ENCODE peak calls at places on chromosomes 12 and 14, in four cellular contexts. A is tibial artery, D is hepatocyte, B is brain microvascular endothelial cell. V is an unnamed sample.

GRCh38 chr14:66036598-66036997 is 449.6 kb upstream of the CCDC196 start:
- DNase-seq in A (no peak), D (no peak), B (no peak), V (no peak)

GRCh38 chr12:54660320-54660962 is 12.3 kb upstream of the DCD start:
- DNase-seq in A (no peak), D (no peak), B (no peak), V (no peak)

GRCh38 chr14:37591311-37591940 is 3.6 kb downstream of the FOXA1 start:
- DNase-seq in A (no peak), D (peak), B (no peak), V (no peak)

GRCh38 chr12:28622416-28622815 is 432.2 kb downstream of the CCDC91 start:
- DNase-seq in A (no peak), D (no peak), B (peak), V (no peak)

GRCh38 chr14:44895716-44896115 is 66.0 kb downstream of the KLHL28 start:
- DNase-seq in A (no peak), D (peak), B (peak), V (no peak)

GRCh38 chr14:68349900-68350323 is 443.0 kb downstream of the ZFP36L1 start:
- DNase-seq in A (no peak), D (peak), B (peak), V (peak)

GRCh38 chr14:99747167-99747566 is 46.0 kb upstream of the EML1 start:
- DNase-seq in A (no peak), D (no peak), B (no peak), V (no peak)

GRCh38 chr14:85317491-85318021 is 212.4 kb upstream of the FLRT2 start:
- DNase-seq in A (no peak), D (no peak), B (no peak), V (no peak)

GRCh38 chr12:116121453-116121871 is 156.0 kb downstream of the MED13L start:
- DNase-seq in A (no peak), D (no peak), B (no peak), V (no peak)

GRCh38 chr12:67517181-67517887 is 131.2 kb upstream of the DYRK2 start:
- DNase-seq in A (peak), D (no peak), B (no peak), V (no peak)

GRCh38 chr14:99352688-99353280 is 80.8 kb upstream of the BCL11B start:
- DNase-seq in A (no peak), D (no peak), B (no peak), V (no peak)

GRCh38 chr12:113333877-113334785 is 778 bp downstream of the SLC8B1 start:
- DNase-seq in A (no peak), D (no peak), B (no peak), V (no peak)

GRCh38 chr14:53148612-53149202 is 4.4 kb downstream of the DDHD1 start:
- DNase-seq in A (no peak), D (no peak), B (no peak), V (no peak)

GRCh38 chr12:28051516-28052456 is 79.3 kb upstream of the PTHLH start:
- DNase-seq in A (no peak), D (no peak), B (peak), V (no peak)

GRCh38 chr12:100591979-100592378 is 18.5 kb downstream of the GAS2L3 start:
- DNase-seq in A (no peak), D (no peak), B (no peak), V (no peak)

GRCh38 chr12:85923767-85924331 is 49.8 kb downstream of the NTS start:
- DNase-seq in A (no peak), D (peak), B (no peak), V (no peak)

GRCh38 chr14:93917141-93917540 is 10.0 kb upstream of the FAM181A start:
- DNase-seq in A (no peak), D (no peak), B (no peak), V (no peak)

GRCh38 chr14:93925374-93925895 is 1.7 kb upstream of the FAM181A start:
- DNase-seq in A (no peak), D (no peak), B (no peak), V (no peak)

GRCh38 chr14:93923586-93923985 is 3.6 kb upstream of the FAM181A start:
- DNase-seq in A (no peak), D (no peak), B (no peak), V (no peak)

GRCh38 chr14:93924592-93925355 is 2.4 kb upstream of the FAM181A start:
- DNase-seq in A (no peak), D (no peak), B (no peak), V (no peak)

DNA sequence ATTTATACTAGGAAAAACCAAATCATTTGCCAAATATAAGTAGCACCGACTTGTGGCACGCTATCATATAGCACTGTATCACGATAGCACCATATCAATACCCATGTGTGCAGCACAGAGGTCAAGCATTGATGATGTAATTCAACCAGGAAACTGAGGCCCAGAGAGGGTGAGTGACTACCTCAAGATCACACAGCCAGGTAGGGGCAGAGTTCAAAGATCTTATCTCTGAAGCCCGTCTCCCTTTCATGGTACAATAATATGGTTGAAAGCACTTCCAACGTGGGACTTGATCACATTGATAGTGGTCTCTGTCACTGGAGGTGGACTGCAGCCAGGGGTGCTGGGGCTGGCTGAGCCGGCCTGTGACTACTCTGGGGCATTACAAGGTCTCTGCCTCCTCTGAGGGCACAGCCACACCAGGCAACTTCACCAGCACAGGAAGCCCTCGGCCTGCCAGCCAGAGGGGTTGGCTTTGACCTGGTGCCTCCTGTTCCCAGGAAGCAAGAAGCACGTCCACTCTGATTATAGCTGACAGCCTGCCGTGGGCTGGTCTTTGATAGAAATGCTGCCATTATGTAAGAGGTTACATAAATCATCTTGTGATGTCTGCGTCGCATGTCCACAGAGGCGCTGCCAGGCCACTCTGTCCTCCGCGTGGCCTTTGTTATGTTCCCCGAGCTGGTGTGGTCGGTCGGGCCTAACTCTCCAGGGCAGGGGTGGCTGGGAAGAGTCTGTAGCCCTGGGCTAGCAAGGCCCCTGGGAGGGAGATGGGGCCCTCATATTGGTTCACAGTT is 5.9 kb upstream of the FAM181A start:
- DNase-seq in A (no peak), D (no peak), B (no peak), V (no peak)
- H3K4me3 ChIP-seq in A (no peak), D (no peak), B (no peak), V (no peak)

DNA sequence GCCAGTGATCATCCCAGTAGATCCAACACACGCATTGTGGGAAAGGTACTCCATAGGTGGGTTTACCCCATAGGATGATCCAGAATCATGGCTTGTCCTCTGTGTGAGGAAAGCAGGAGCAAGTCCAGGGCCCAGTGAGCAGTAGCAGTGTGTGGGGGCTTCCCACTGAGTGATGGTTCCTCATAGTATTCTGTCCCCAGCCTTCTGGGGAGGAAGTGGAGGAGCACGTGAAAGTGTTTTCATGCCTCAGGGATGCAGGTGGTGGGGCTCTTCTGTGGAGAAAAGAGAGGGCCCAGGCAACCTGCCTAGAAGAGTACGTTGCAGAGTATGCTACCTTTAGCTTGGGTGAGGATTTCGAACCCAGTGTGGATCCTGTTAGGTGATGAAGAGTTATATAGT is 56.5 kb downstream of the SUSD6 start:
- DNase-seq in A (no peak), D (no peak), B (no peak), V (no peak)
- TF ChIP-seq CTCF in A (no peak), D (no peak), B (no peak), V (no peak)

GRCh38 chr12:119594772-119595445 is 1.3 kb downstream of the TMEM233 start:
- DNase-seq in A (no peak), D (no peak), B (no peak), V (no peak)
- H3K4me3 ChIP-seq in A (peak), D (no peak), B (peak), V (no peak)

DNA sequence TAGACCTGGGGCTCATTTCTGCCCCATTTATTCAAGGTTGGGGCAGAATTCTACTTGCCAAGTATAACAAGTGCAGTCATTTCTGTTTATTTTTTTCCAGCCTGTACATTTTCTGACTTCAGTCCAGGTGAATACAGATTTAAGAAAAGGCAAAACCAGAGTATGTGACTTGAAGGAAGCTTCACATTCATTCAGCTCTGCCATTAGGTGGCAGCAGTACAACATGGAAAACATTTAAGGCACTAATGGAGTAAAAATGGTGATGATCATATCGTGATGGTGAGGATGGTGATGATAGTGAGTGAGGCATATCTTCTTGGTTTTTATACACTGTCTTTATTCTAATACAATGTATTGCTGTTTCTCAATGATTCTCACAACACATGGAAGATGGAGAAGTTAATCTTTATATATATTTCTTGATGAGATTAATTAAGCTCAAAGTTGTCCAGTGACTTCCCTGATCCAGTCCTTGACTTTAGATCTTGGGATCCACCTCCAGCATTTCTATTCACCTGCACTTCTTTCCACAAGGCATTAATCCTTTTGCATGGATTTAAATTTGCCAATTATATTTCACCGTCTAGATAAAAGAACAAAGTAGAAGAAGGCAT is 176.7 kb upstream of the SEL1L start:
- DNase-seq in A (no peak), D (peak), B (no peak), V (no peak)
- TF ChIP-seq CTCF in A (peak), D (peak), B (peak), V (peak)

DNA sequence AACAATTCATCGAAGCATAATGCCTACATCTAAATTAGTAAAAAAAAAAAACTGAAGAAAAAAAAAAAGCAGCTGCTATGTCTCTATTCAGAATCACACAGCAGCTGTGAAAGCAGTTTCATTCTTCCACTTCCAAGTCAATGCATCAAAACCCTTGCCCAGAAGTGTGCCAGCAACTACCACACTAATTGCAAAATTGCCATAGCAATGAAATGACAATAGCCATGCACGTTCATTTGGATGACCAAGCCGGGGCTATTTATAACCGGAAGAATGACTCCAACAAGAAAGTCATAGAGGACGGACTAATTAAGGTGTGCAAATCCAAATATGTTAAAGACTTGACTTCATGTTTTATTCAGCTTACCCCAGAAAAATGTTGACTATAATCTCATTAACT is 42.5 kb downstream of the SLC2A13 start:
- DNase-seq in A (no peak), D (no peak), B (no peak), V (no peak)
- H3K4me3 ChIP-seq in A (no peak), D (no peak), B (no peak), V (no peak)

DNA sequence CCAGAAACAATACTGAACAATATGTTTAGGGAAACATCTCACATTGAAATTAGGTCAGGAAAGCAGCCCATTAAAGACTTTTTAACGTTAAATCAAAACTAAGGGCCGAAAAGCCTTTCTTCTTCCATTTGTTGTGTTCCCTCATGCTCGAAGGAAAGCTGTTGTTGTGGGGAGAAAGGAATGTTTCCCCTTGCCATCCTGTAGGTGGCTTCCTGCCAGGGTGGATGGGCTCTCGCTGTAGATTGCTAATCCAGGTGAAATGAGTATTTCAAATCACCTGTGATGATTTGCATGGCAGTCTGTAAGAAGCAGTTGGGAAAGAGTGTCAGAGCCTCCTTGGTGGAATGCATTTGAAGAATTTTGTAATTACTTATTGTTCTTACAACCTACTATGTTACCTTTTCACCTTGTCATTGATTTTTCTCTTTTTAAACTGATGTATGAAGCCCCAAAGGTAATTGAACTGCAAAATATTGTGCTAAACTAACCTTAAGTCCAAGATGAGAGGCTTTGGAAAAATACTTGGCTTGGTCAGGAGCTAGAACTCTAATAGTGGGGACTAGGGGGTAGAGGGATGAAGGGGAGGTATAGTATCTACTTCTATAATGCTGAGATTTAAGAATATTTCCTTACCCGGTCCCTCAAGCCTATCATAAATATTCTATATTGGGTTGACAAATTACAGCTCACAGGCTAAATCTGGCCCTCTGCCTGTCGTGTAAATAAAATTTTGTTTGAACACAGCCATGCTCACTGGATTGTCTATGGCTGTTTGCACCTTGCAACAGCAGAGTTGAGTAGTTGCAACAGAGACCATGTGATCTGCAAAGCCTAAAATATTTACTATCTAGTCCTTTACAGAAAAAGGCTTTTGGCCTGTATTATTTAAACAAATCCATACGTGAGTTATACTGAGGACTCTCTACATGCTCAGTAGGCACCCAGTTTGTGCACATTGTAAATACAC is 7.7 kb upstream of the DCP1B start:
- DNase-seq in A (no peak), D (no peak), B (no peak), V (peak)
- TF ChIP-seq CTCF in A (no peak), D (no peak), B (no peak), V (no peak)